ENCODE peak calls at places on chromosomes 5 and 9, in ten cellular contexts. One of them, this sample, is unnamed.

GRCh38 chr9:92424340-92424739 is at the start of gene OMD:
- ATAC-seq in left colon: no peak
- ATAC-seq in upper lobe of left lung: peak
- ATAC-seq in left ventricle myocardium superior: peak
- ATAC-seq in left lung: no peak
- ATAC-seq in naive thymus-derived CD8-positive, alpha-beta T cell: no peak
- ATAC-seq in activated naive CD4-positive, alpha-beta T cell treated with anti-CD3 and anti-CD28 coated beads, Interleukin-2, amount 50 U/mL, for 72 hours: no peak
- ATAC-seq in GM23338: no peak
- ATAC-seq in heart left ventricle: peak
- ATAC-seq in activated CD8-positive, alpha-beta memory T cell treated with anti-CD3 and anti-CD28 coated beads, Interleukin-2, amount 10 ng/mL, durations not matched to agents 7 days and 5 days: no peak
- ATAC-seq in this sample: no peak

GRCh38 chr9:104232781-104233341 is 138.8 kb downstream of the SMC2 start:
- ATAC-seq in left lung: no peak
- ATAC-seq in GM23338: no peak
- ATAC-seq in heart left ventricle: no peak
- ATAC-seq in upper lobe of left lung: no peak
- ATAC-seq in naive thymus-derived CD8-positive, alpha-beta T cell: no peak
- ATAC-seq in left colon: no peak
- ATAC-seq in activated naive CD4-positive, alpha-beta T cell treated with anti-CD3 and anti-CD28 coated beads, Interleukin-2, amount 50 U/mL, for 72 hours: peak
- ATAC-seq in left ventricle myocardium superior: no peak
- ATAC-seq in activated CD8-positive, alpha-beta memory T cell treated with anti-CD3 and anti-CD28 coated beads, Interleukin-2, amount 10 ng/mL, durations not matched to agents 7 days and 5 days: no peak
- ATAC-seq in this sample: peak

GRCh38 chr9:87564706-87565335 is 67.2 kb downstream of the DAPK1 start:
- ATAC-seq in heart left ventricle: no peak
- ATAC-seq in left colon: no peak
- ATAC-seq in activated CD8-positive, alpha-beta memory T cell treated with anti-CD3 and anti-CD28 coated beads, Interleukin-2, amount 10 ng/mL, durations not matched to agents 7 days and 5 days: no peak
- ATAC-seq in naive thymus-derived CD8-positive, alpha-beta T cell: no peak
- ATAC-seq in upper lobe of left lung: no peak
- ATAC-seq in activated naive CD4-positive, alpha-beta T cell treated with anti-CD3 and anti-CD28 coated beads, Interleukin-2, amount 50 U/mL, for 72 hours: no peak
- ATAC-seq in GM23338: no peak
- ATAC-seq in left lung: no peak
- ATAC-seq in left ventricle myocardium superior: no peak
- ATAC-seq in this sample: no peak

GRCh38 chr5:143543358-143544255 is 140.1 kb upstream of the NR3C1 start:
- ATAC-seq in upper lobe of left lung: no peak
- ATAC-seq in heart left ventricle: peak
- ATAC-seq in GM23338: no peak
- ATAC-seq in left colon: no peak
- ATAC-seq in left lung: peak
- ATAC-seq in naive thymus-derived CD8-positive, alpha-beta T cell: no peak
- ATAC-seq in activated CD8-positive, alpha-beta memory T cell treated with anti-CD3 and anti-CD28 coated beads, Interleukin-2, amount 10 ng/mL, durations not matched to agents 7 days and 5 days: no peak
- ATAC-seq in activated naive CD4-positive, alpha-beta T cell treated with anti-CD3 and anti-CD28 coated beads, Interleukin-2, amount 50 U/mL, for 72 hours: no peak
- ATAC-seq in left ventricle myocardium superior: no peak
- ATAC-seq in this sample: no peak

GRCh38 chr9:18463991-18464390 is 10.0 kb upstream of the ADAMTSL1 start:
- ATAC-seq in left ventricle myocardium superior: no peak
- ATAC-seq in naive thymus-derived CD8-positive, alpha-beta T cell: no peak
- ATAC-seq in heart left ventricle: no peak
- ATAC-seq in activated naive CD4-positive, alpha-beta T cell treated with anti-CD3 and anti-CD28 coated beads, Interleukin-2, amount 50 U/mL, for 72 hours: no peak
- ATAC-seq in upper lobe of left lung: no peak
- ATAC-seq in left colon: no peak
- ATAC-seq in activated CD8-positive, alpha-beta memory T cell treated with anti-CD3 and anti-CD28 coated beads, Interleukin-2, amount 10 ng/mL, durations not matched to agents 7 days and 5 days: no peak
- ATAC-seq in left lung: no peak
- ATAC-seq in GM23338: no peak
- ATAC-seq in this sample: no peak

GRCh38 chr9:122144836-122145235 is 14.7 kb downstream of the NDUFA8 start:
- ATAC-seq in activated naive CD4-positive, alpha-beta T cell treated with anti-CD3 and anti-CD28 coated beads, Interleukin-2, amount 50 U/mL, for 72 hours: no peak
- ATAC-seq in activated CD8-positive, alpha-beta memory T cell treated with anti-CD3 and anti-CD28 coated beads, Interleukin-2, amount 10 ng/mL, durations not matched to agents 7 days and 5 days: no peak
- ATAC-seq in GM23338: no peak
- ATAC-seq in naive thymus-derived CD8-positive, alpha-beta T cell: no peak
- ATAC-seq in heart left ventricle: peak
- ATAC-seq in left ventricle myocardium superior: peak
- ATAC-seq in left lung: peak
- ATAC-seq in upper lobe of left lung: no peak
- ATAC-seq in left colon: no peak
- ATAC-seq in this sample: peak

GRCh38 chr5:159850192-159850573 is 66.1 kb upstream of the ADRA1B start:
- ATAC-seq in activated CD8-positive, alpha-beta memory T cell treated with anti-CD3 and anti-CD28 coated beads, Interleukin-2, amount 10 ng/mL, durations not matched to agents 7 days and 5 days: no peak
- ATAC-seq in left lung: no peak
- ATAC-seq in heart left ventricle: no peak
- ATAC-seq in upper lobe of left lung: peak
- ATAC-seq in naive thymus-derived CD8-positive, alpha-beta T cell: no peak
- ATAC-seq in GM23338: peak
- ATAC-seq in left colon: no peak
- ATAC-seq in left ventricle myocardium superior: peak
- ATAC-seq in activated naive CD4-positive, alpha-beta T cell treated with anti-CD3 and anti-CD28 coated beads, Interleukin-2, amount 50 U/mL, for 72 hours: no peak
- ATAC-seq in this sample: peak

GRCh38 chr9:94812343-94812742 is 85.8 kb downstream of the AOPEP start:
- ATAC-seq in heart left ventricle: peak
- ATAC-seq in GM23338: no peak
- ATAC-seq in upper lobe of left lung: no peak
- ATAC-seq in left ventricle myocardium superior: peak
- ATAC-seq in left lung: peak
- ATAC-seq in activated naive CD4-positive, alpha-beta T cell treated with anti-CD3 and anti-CD28 coated beads, Interleukin-2, amount 50 U/mL, for 72 hours: peak
- ATAC-seq in activated CD8-positive, alpha-beta memory T cell treated with anti-CD3 and anti-CD28 coated beads, Interleukin-2, amount 10 ng/mL, durations not matched to agents 7 days and 5 days: no peak
- ATAC-seq in left colon: no peak
- ATAC-seq in naive thymus-derived CD8-positive, alpha-beta T cell: no peak
- ATAC-seq in this sample: no peak

GRCh38 chr5:33737284-33737683 is 154.5 kb downstream of the ADAMTS12 start:
- ATAC-seq in activated CD8-positive, alpha-beta memory T cell treated with anti-CD3 and anti-CD28 coated beads, Interleukin-2, amount 10 ng/mL, durations not matched to agents 7 days and 5 days: no peak
- ATAC-seq in left lung: no peak
- ATAC-seq in heart left ventricle: no peak
- ATAC-seq in upper lobe of left lung: no peak
- ATAC-seq in left colon: no peak
- ATAC-seq in GM23338: no peak
- ATAC-seq in activated naive CD4-positive, alpha-beta T cell treated with anti-CD3 and anti-CD28 coated beads, Interleukin-2, amount 50 U/mL, for 72 hours: no peak
- ATAC-seq in naive thymus-derived CD8-positive, alpha-beta T cell: no peak
- ATAC-seq in left ventricle myocardium superior: no peak
- ATAC-seq in this sample: no peak

GRCh38 chr9:114155967-114156294 is 594 bp downstream of the COL27A1 start:
- ATAC-seq in activated naive CD4-positive, alpha-beta T cell treated with anti-CD3 and anti-CD28 coated beads, Interleukin-2, amount 50 U/mL, for 72 hours: peak
- ATAC-seq in upper lobe of left lung: no peak
- ATAC-seq in heart left ventricle: no peak
- ATAC-seq in left ventricle myocardium superior: no peak
- ATAC-seq in activated CD8-positive, alpha-beta memory T cell treated with anti-CD3 and anti-CD28 coated beads, Interleukin-2, amount 10 ng/mL, durations not matched to agents 7 days and 5 days: no peak
- ATAC-seq in naive thymus-derived CD8-positive, alpha-beta T cell: no peak
- ATAC-seq in left colon: no peak
- ATAC-seq in GM23338: peak
- ATAC-seq in left lung: no peak
- ATAC-seq in this sample: no peak

GRCh38 chr9:8611153-8611552 is 811.6 kb upstream of the DMAC1 start:
- ATAC-seq in naive thymus-derived CD8-positive, alpha-beta T cell: no peak
- ATAC-seq in activated CD8-positive, alpha-beta memory T cell treated with anti-CD3 and anti-CD28 coated beads, Interleukin-2, amount 10 ng/mL, durations not matched to agents 7 days and 5 days: no peak
- ATAC-seq in heart left ventricle: no peak
- ATAC-seq in activated naive CD4-positive, alpha-beta T cell treated with anti-CD3 and anti-CD28 coated beads, Interleukin-2, amount 50 U/mL, for 72 hours: no peak
- ATAC-seq in left lung: no peak
- ATAC-seq in left colon: no peak
- ATAC-seq in GM23338: no peak
- ATAC-seq in left ventricle myocardium superior: no peak
- ATAC-seq in upper lobe of left lung: no peak
- ATAC-seq in this sample: no peak

GRCh38 chr9:135939351-135940265 is 21.6 kb downstream of the UBAC1 start:
- ATAC-seq in heart left ventricle: no peak
- ATAC-seq in left colon: no peak
- ATAC-seq in GM23338: no peak
- ATAC-seq in activated naive CD4-positive, alpha-beta T cell treated with anti-CD3 and anti-CD28 coated beads, Interleukin-2, amount 50 U/mL, for 72 hours: peak
- ATAC-seq in left lung: no peak
- ATAC-seq in left ventricle myocardium superior: no peak
- ATAC-seq in upper lobe of left lung: no peak
- ATAC-seq in activated CD8-positive, alpha-beta memory T cell treated with anti-CD3 and anti-CD28 coated beads, Interleukin-2, amount 10 ng/mL, durations not matched to agents 7 days and 5 days: peak
- ATAC-seq in naive thymus-derived CD8-positive, alpha-beta T cell: peak
- ATAC-seq in this sample: no peak

GRCh38 chr5:141441571-141442170 is 11.4 kb downstream of the PCDHGA12 start:
- ATAC-seq in activated CD8-positive, alpha-beta memory T cell treated with anti-CD3 and anti-CD28 coated beads, Interleukin-2, amount 10 ng/mL, durations not matched to agents 7 days and 5 days: no peak
- ATAC-seq in upper lobe of left lung: no peak
- ATAC-seq in GM23338: no peak
- ATAC-seq in left lung: no peak
- ATAC-seq in heart left ventricle: peak
- ATAC-seq in left ventricle myocardium superior: peak
- ATAC-seq in naive thymus-derived CD8-positive, alpha-beta T cell: no peak
- ATAC-seq in left colon: no peak
- ATAC-seq in activated naive CD4-positive, alpha-beta T cell treated with anti-CD3 and anti-CD28 coated beads, Interleukin-2, amount 50 U/mL, for 72 hours: no peak
- ATAC-seq in this sample: no peak

GRCh38 chr9:82601272-82601835 is 461.6 kb downstream of the RASEF start:
- ATAC-seq in activated CD8-positive, alpha-beta memory T cell treated with anti-CD3 and anti-CD28 coated beads, Interleukin-2, amount 10 ng/mL, durations not matched to agents 7 days and 5 days: no peak
- ATAC-seq in naive thymus-derived CD8-positive, alpha-beta T cell: no peak
- ATAC-seq in heart left ventricle: peak
- ATAC-seq in GM23338: no peak
- ATAC-seq in left ventricle myocardium superior: peak
- ATAC-seq in upper lobe of left lung: no peak
- ATAC-seq in left colon: no peak
- ATAC-seq in activated naive CD4-positive, alpha-beta T cell treated with anti-CD3 and anti-CD28 coated beads, Interleukin-2, amount 50 U/mL, for 72 hours: no peak
- ATAC-seq in left lung: no peak
- ATAC-seq in this sample: no peak

GRCh38 chr5:64865662-64866061 is 96.9 kb downstream of the CWC27 start:
- ATAC-seq in left colon: no peak
- ATAC-seq in left ventricle myocardium superior: no peak
- ATAC-seq in activated naive CD4-positive, alpha-beta T cell treated with anti-CD3 and anti-CD28 coated beads, Interleukin-2, amount 50 U/mL, for 72 hours: no peak
- ATAC-seq in activated CD8-positive, alpha-beta memory T cell treated with anti-CD3 and anti-CD28 coated beads, Interleukin-2, amount 10 ng/mL, durations not matched to agents 7 days and 5 days: no peak
- ATAC-seq in upper lobe of left lung: no peak
- ATAC-seq in left lung: no peak
- ATAC-seq in heart left ventricle: no peak
- ATAC-seq in GM23338: no peak
- ATAC-seq in naive thymus-derived CD8-positive, alpha-beta T cell: no peak
- ATAC-seq in this sample: no peak

GRCh38 chr5:103522586-103522985 is 40.0 kb downstream of the NUDT12 start:
- ATAC-seq in left ventricle myocardium superior: no peak
- ATAC-seq in activated naive CD4-positive, alpha-beta T cell treated with anti-CD3 and anti-CD28 coated beads, Interleukin-2, amount 50 U/mL, for 72 hours: no peak
- ATAC-seq in left colon: no peak
- ATAC-seq in left lung: peak
- ATAC-seq in heart left ventricle: no peak
- ATAC-seq in naive thymus-derived CD8-positive, alpha-beta T cell: no peak
- ATAC-seq in GM23338: no peak
- ATAC-seq in activated CD8-positive, alpha-beta memory T cell treated with anti-CD3 and anti-CD28 coated beads, Interleukin-2, amount 10 ng/mL, durations not matched to agents 7 days and 5 days: no peak
- ATAC-seq in upper lobe of left lung: no peak
- ATAC-seq in this sample: no peak

GRCh38 chr5:96902876-96903275 is 26.6 kb downstream of the ERAP2 start:
- ATAC-seq in upper lobe of left lung: no peak
- ATAC-seq in activated CD8-positive, alpha-beta memory T cell treated with anti-CD3 and anti-CD28 coated beads, Interleukin-2, amount 10 ng/mL, durations not matched to agents 7 days and 5 days: no peak
- ATAC-seq in left ventricle myocardium superior: no peak
- ATAC-seq in left colon: no peak
- ATAC-seq in GM23338: no peak
- ATAC-seq in left lung: no peak
- ATAC-seq in activated naive CD4-positive, alpha-beta T cell treated with anti-CD3 and anti-CD28 coated beads, Interleukin-2, amount 50 U/mL, for 72 hours: no peak
- ATAC-seq in heart left ventricle: no peak
- ATAC-seq in naive thymus-derived CD8-positive, alpha-beta T cell: no peak
- ATAC-seq in this sample: no peak

GRCh38 chr9:38166501-38166900 is 97.5 kb upstream of the SHB start:
- ATAC-seq in left ventricle myocardium superior: no peak
- ATAC-seq in left lung: no peak
- ATAC-seq in activated naive CD4-positive, alpha-beta T cell treated with anti-CD3 and anti-CD28 coated beads, Interleukin-2, amount 50 U/mL, for 72 hours: no peak
- ATAC-seq in GM23338: no peak
- ATAC-seq in upper lobe of left lung: no peak
- ATAC-seq in naive thymus-derived CD8-positive, alpha-beta T cell: no peak
- ATAC-seq in left colon: no peak
- ATAC-seq in heart left ventricle: no peak
- ATAC-seq in activated CD8-positive, alpha-beta memory T cell treated with anti-CD3 and anti-CD28 coated beads, Interleukin-2, amount 10 ng/mL, durations not matched to agents 7 days and 5 days: no peak
- ATAC-seq in this sample: no peak

GRCh38 chr5:87340716-87341115 is 72.0 kb downstream of the CCNH start:
- ATAC-seq in activated CD8-positive, alpha-beta memory T cell treated with anti-CD3 and anti-CD28 coated beads, Interleukin-2, amount 10 ng/mL, durations not matched to agents 7 days and 5 days: peak
- ATAC-seq in upper lobe of left lung: peak
- ATAC-seq in left colon: no peak
- ATAC-seq in activated naive CD4-positive, alpha-beta T cell treated with anti-CD3 and anti-CD28 coated beads, Interleukin-2, amount 50 U/mL, for 72 hours: peak
- ATAC-seq in left ventricle myocardium superior: peak
- ATAC-seq in naive thymus-derived CD8-positive, alpha-beta T cell: peak
- ATAC-seq in left lung: no peak
- ATAC-seq in GM23338: no peak
- ATAC-seq in heart left ventricle: peak
- ATAC-seq in this sample: peak

GRCh38 chr5:57173026-57173317 is 887 bp upstream of the GPBP1 start:
- ATAC-seq in left ventricle myocardium superior: no peak
- ATAC-seq in heart left ventricle: no peak
- ATAC-seq in activated naive CD4-positive, alpha-beta T cell treated with anti-CD3 and anti-CD28 coated beads, Interleukin-2, amount 50 U/mL, for 72 hours: no peak
- ATAC-seq in left lung: no peak
- ATAC-seq in naive thymus-derived CD8-positive, alpha-beta T cell: no peak
- ATAC-seq in GM23338: no peak
- ATAC-seq in left colon: no peak
- ATAC-seq in activated CD8-positive, alpha-beta memory T cell treated with anti-CD3 and anti-CD28 coated beads, Interleukin-2, amount 10 ng/mL, durations not matched to agents 7 days and 5 days: no peak
- ATAC-seq in upper lobe of left lung: no peak
- ATAC-seq in this sample: no peak

GRCh38 chr5:159290741-159291140 is 27.7 kb downstream of the UBLCP1 start:
- ATAC-seq in left ventricle myocardium superior: no peak
- ATAC-seq in upper lobe of left lung: no peak
- ATAC-seq in activated CD8-positive, alpha-beta memory T cell treated with anti-CD3 and anti-CD28 coated beads, Interleukin-2, amount 10 ng/mL, durations not matched to agents 7 days and 5 days: no peak
- ATAC-seq in naive thymus-derived CD8-positive, alpha-beta T cell: no peak
- ATAC-seq in GM23338: no peak
- ATAC-seq in left colon: no peak
- ATAC-seq in heart left ventricle: no peak
- ATAC-seq in activated naive CD4-positive, alpha-beta T cell treated with anti-CD3 and anti-CD28 coated beads, Interleukin-2, amount 50 U/mL, for 72 hours: no peak
- ATAC-seq in left lung: no peak
- ATAC-seq in this sample: no peak

GRCh38 chr5:51961154-51961562 is 577.9 kb downstream of the ISL1 start:
- ATAC-seq in activated CD8-positive, alpha-beta memory T cell treated with anti-CD3 and anti-CD28 coated beads, Interleukin-2, amount 10 ng/mL, durations not matched to agents 7 days and 5 days: no peak
- ATAC-seq in GM23338: peak
- ATAC-seq in upper lobe of left lung: no peak
- ATAC-seq in left ventricle myocardium superior: no peak
- ATAC-seq in activated naive CD4-positive, alpha-beta T cell treated with anti-CD3 and anti-CD28 coated beads, Interleukin-2, amount 50 U/mL, for 72 hours: no peak
- ATAC-seq in left lung: no peak
- ATAC-seq in left colon: no peak
- ATAC-seq in heart left ventricle: no peak
- ATAC-seq in naive thymus-derived CD8-positive, alpha-beta T cell: no peak
- ATAC-seq in this sample: no peak

GRCh38 chr9:7892975-7893374 is 93.4 kb upstream of the DMAC1 start:
- ATAC-seq in left colon: no peak
- ATAC-seq in activated naive CD4-positive, alpha-beta T cell treated with anti-CD3 and anti-CD28 coated beads, Interleukin-2, amount 50 U/mL, for 72 hours: no peak
- ATAC-seq in left lung: no peak
- ATAC-seq in activated CD8-positive, alpha-beta memory T cell treated with anti-CD3 and anti-CD28 coated beads, Interleukin-2, amount 10 ng/mL, durations not matched to agents 7 days and 5 days: no peak
- ATAC-seq in heart left ventricle: no peak
- ATAC-seq in GM23338: no peak
- ATAC-seq in left ventricle myocardium superior: no peak
- ATAC-seq in upper lobe of left lung: no peak
- ATAC-seq in naive thymus-derived CD8-positive, alpha-beta T cell: no peak
- ATAC-seq in this sample: no peak

GRCh38 chr5:172454355-172455086 is at the start of gene SH3PXD2B:
- ATAC-seq in heart left ventricle: peak
- ATAC-seq in activated naive CD4-positive, alpha-beta T cell treated with anti-CD3 and anti-CD28 coated beads, Interleukin-2, amount 50 U/mL, for 72 hours: peak
- ATAC-seq in activated CD8-positive, alpha-beta memory T cell treated with anti-CD3 and anti-CD28 coated beads, Interleukin-2, amount 10 ng/mL, durations not matched to agents 7 days and 5 days: peak
- ATAC-seq in GM23338: peak
- ATAC-seq in upper lobe of left lung: peak
- ATAC-seq in left ventricle myocardium superior: peak
- ATAC-seq in left colon: peak
- ATAC-seq in naive thymus-derived CD8-positive, alpha-beta T cell: peak
- ATAC-seq in left lung: peak
- ATAC-seq in this sample: peak

GRCh38 chr9:3993783-3994182 is 306.1 kb downstream of the GLIS3 start:
- ATAC-seq in activated naive CD4-positive, alpha-beta T cell treated with anti-CD3 and anti-CD28 coated beads, Interleukin-2, amount 50 U/mL, for 72 hours: no peak
- ATAC-seq in left ventricle myocardium superior: no peak
- ATAC-seq in upper lobe of left lung: no peak
- ATAC-seq in naive thymus-derived CD8-positive, alpha-beta T cell: no peak
- ATAC-seq in left colon: no peak
- ATAC-seq in GM23338: no peak
- ATAC-seq in heart left ventricle: no peak
- ATAC-seq in activated CD8-positive, alpha-beta memory T cell treated with anti-CD3 and anti-CD28 coated beads, Interleukin-2, amount 10 ng/mL, durations not matched to agents 7 days and 5 days: no peak
- ATAC-seq in left lung: no peak
- ATAC-seq in this sample: no peak

GRCh38 chr9:71719585-71719984 is 48.7 kb downstream of the CEMIP2 start:
- ATAC-seq in left colon: peak
- ATAC-seq in left ventricle myocardium superior: peak
- ATAC-seq in left lung: peak
- ATAC-seq in activated CD8-positive, alpha-beta memory T cell treated with anti-CD3 and anti-CD28 coated beads, Interleukin-2, amount 10 ng/mL, durations not matched to agents 7 days and 5 days: no peak
- ATAC-seq in activated naive CD4-positive, alpha-beta T cell treated with anti-CD3 and anti-CD28 coated beads, Interleukin-2, amount 50 U/mL, for 72 hours: no peak
- ATAC-seq in heart left ventricle: peak
- ATAC-seq in naive thymus-derived CD8-positive, alpha-beta T cell: peak
- ATAC-seq in GM23338: no peak
- ATAC-seq in upper lobe of left lung: peak
- ATAC-seq in this sample: peak

GRCh38 chr9:99076483-99077171 is 28.3 kb upstream of the TGFBR1 start:
- ATAC-seq in left ventricle myocardium superior: peak
- ATAC-seq in activated naive CD4-positive, alpha-beta T cell treated with anti-CD3 and anti-CD28 coated beads, Interleukin-2, amount 50 U/mL, for 72 hours: no peak
- ATAC-seq in GM23338: no peak
- ATAC-seq in left colon: no peak
- ATAC-seq in heart left ventricle: peak
- ATAC-seq in upper lobe of left lung: no peak
- ATAC-seq in activated CD8-positive, alpha-beta memory T cell treated with anti-CD3 and anti-CD28 coated beads, Interleukin-2, amount 10 ng/mL, durations not matched to agents 7 days and 5 days: peak
- ATAC-seq in left lung: peak
- ATAC-seq in naive thymus-derived CD8-positive, alpha-beta T cell: peak
- ATAC-seq in this sample: no peak

GRCh38 chr9:3361115-3361514 is 164.7 kb downstream of the RFX3 start:
- ATAC-seq in left lung: no peak
- ATAC-seq in naive thymus-derived CD8-positive, alpha-beta T cell: no peak
- ATAC-seq in left ventricle myocardium superior: no peak
- ATAC-seq in activated CD8-positive, alpha-beta memory T cell treated with anti-CD3 and anti-CD28 coated beads, Interleukin-2, amount 10 ng/mL, durations not matched to agents 7 days and 5 days: no peak
- ATAC-seq in heart left ventricle: no peak
- ATAC-seq in upper lobe of left lung: no peak
- ATAC-seq in GM23338: no peak
- ATAC-seq in activated naive CD4-positive, alpha-beta T cell treated with anti-CD3 and anti-CD28 coated beads, Interleukin-2, amount 50 U/mL, for 72 hours: no peak
- ATAC-seq in left colon: no peak
- ATAC-seq in this sample: no peak

This sample was measured in esophagus mucosa.